ENCODE peak calls at places on chromosomes 7 and 10, in eight cellular contexts. H is activated naive CD4-positive, alpha-beta T cell treated with anti-CD3 and anti-CD28 coated beads, Interleukin-2, amount 10 ng/mL, durations not matched to agents 7 days and 5 days; K is right lobe of liver; D is CD4-positive, alpha-beta T cell; F is amygdala; J is stimulated activated CD4-positive, alpha-beta T cell treated with anti-CD3 and anti-CD28 coated beads, Interleukin-1b, Interleukin-23, amount 100 ng/mL, for 4 hours; U is OCI-LY7; G is NCI-H2107. C is an unnamed sample.
A peak's percentile ranks its signal among the peaks of the same experiment; 100 is the strongest.

GRCh38 chr7:13532028-13532753 is 457.3 kb downstream of the ETV1 start:
- DNase-seq in D (no peak), U (no peak), J (no peak), F (no peak), H (no peak), K (no peak), G (no peak), C (no peak)

GRCh38 chr10:132113766-132114365 is 48.1 kb downstream of the JAKMIP3 start:
- DNase-seq in U (no peak), J (no peak), G (no peak), H (no peak), K (peak; percentile 55), D (no peak), F (no peak), C (no peak)

GRCh38 chr7:158588085-158588877 is 658 bp upstream of the PTPRN2 start:
- DNase-seq in F (no peak), D (no peak), G (no peak), H (no peak), J (no peak), U (no peak), K (no peak), C (no peak)

GRCh38 chr7:94382155-94382554 is 12.5 kb upstream of the COL1A2 start:
- DNase-seq in U (no peak), D (no peak), J (no peak), H (no peak), K (no peak), F (no peak), G (no peak), C (no peak)

GRCh38 chr7:22109761-22110160 is 164.1 kb upstream of the CDCA7L start:
- DNase-seq in H (peak; percentile 38), J (peak; percentile 4), D (no peak), G (no peak), U (peak; percentile 26), K (no peak), F (peak; percentile 26), C (no peak)

GRCh38 chr10:1104971-1105370 is 48.8 kb downstream of the WDR37 start:
- DNase-seq in J (no peak), K (no peak), D (no peak), U (no peak), H (no peak), G (no peak), F (no peak), C (no peak)

GRCh38 chr7:33870120-33870519 is 35.2 kb upstream of the BMPER start:
- DNase-seq in U (no peak), F (no peak), J (no peak), G (no peak), K (no peak), D (no peak), H (no peak), C (no peak)

GRCh38 chr10:104031631-104032030 is 54.0 kb downstream of the COL17A1 start:
- DNase-seq in H (no peak), K (no peak), U (no peak), J (no peak), F (no peak), G (no peak), D (no peak), C (no peak)

GRCh38 chr7:22675917-22676343 is 51.1 kb upstream of the IL6 start:
- DNase-seq in J (no peak), G (no peak), H (peak; percentile 77), K (no peak), D (peak; percentile 6), U (no peak), F (no peak), C (no peak)

GRCh38 chr7:92667816-92668540 is 77.8 kb upstream of the FAM133B start:
- DNase-seq in G (no peak), F (no peak), J (no peak), H (no peak), U (no peak), K (no peak), D (no peak), C (no peak)

GRCh38 chr10:132001238-132001977 is 19.7 kb upstream of the BNIP3 start:
- DNase-seq in U (no peak), K (no peak), D (no peak), G (peak; percentile 32), J (no peak), F (no peak), H (no peak), C (no peak)

GRCh38 chr7:155741061-155741460 is 71.2 kb downstream of the SHH start:
- DNase-seq in F (no peak), J (no peak), U (no peak), H (no peak), G (no peak), K (no peak), D (no peak), C (no peak)

GRCh38 chr7:141956084-141956483 is 9.3 kb upstream of the CLEC5A start:
- DNase-seq in J (no peak), H (no peak), G (no peak), U (no peak), D (no peak), F (no peak), K (no peak), C (no peak)

GRCh38 chr7:142327555-142327954 is 69.7 kb upstream of the PRSS58 start:
- DNase-seq in D (no peak), K (no peak), F (no peak), G (no peak), H (no peak), U (no peak), J (no peak), C (no peak)

GRCh38 chr10:119020627-119020946 is 8.9 kb upstream of the NANOS1 start:
- DNase-seq in J (no peak), K (no peak), F (no peak), U (no peak), D (no peak), G (no peak), H (no peak), C (no peak)

GRCh38 chr7:375901-376305 is 85.9 kb downstream of the FOXL3 start:
- DNase-seq in U (no peak), J (no peak), F (no peak), K (peak; percentile 50), G (no peak), D (no peak), H (no peak), C (no peak)

GRCh38 chr7:64951250-64951848 is 39.5 kb downstream of the ZNF117 start:
- DNase-seq in U (peak; percentile 72), D (no peak), F (no peak), K (no peak), G (no peak), H (no peak), J (no peak), C (no peak)

GRCh38 chr10:30352377-30352776 is 3.3 kb upstream of the MTPAP start:
- DNase-seq in D (no peak), U (no peak), G (no peak), H (no peak), F (no peak), K (no peak), J (no peak), C (no peak)

GRCh38 chr10:131113892-131114291 is 197.6 kb downstream of the TCERG1L start:
- DNase-seq in H (no peak), U (no peak), K (no peak), J (no peak), D (no peak), F (no peak), G (no peak), C (no peak)

GRCh38 chr7:81155654-81156373 is 237.0 kb upstream of the SEMA3C start:
- DNase-seq in J (no peak), D (no peak), U (no peak), K (no peak), F (no peak), H (no peak), G (no peak), C (no peak)

C was measured in effector CD8-positive, alpha-beta T cell.